ENCODE peak calls at places on chromosomes 11 and 22, in five cellular contexts. One of them, this sample, is unnamed.

GRCh38 chr11:72774499-72774898 is 19.3 kb downstream of the STARD10 start:
- DNase-seq in trophoblast cell: no peak
- DNase-seq in IMR-90: no peak
- DNase-seq in H1: no peak
- DNase-seq in H9: no peak
- DNase-seq in this sample: no peak

GRCh38 chr11:45045692-45046471 is 95.2 kb upstream of the TP53I11 start:
- DNase-seq in H9: no peak
- DNase-seq in IMR-90: peak
- DNase-seq in trophoblast cell: no peak
- DNase-seq in H1: no peak
- DNase-seq in this sample: peak

GRCh38 chr22:21450858-21451331 is 16.3 kb upstream of the TMEM191C start:
- DNase-seq in H1: no peak
- DNase-seq in trophoblast cell: no peak
- DNase-seq in H9: peak
- DNase-seq in IMR-90: no peak
- DNase-seq in this sample: no peak

GRCh38 chr11:77999446-77999845 is 5.0 kb upstream of the INTS4 start:
- DNase-seq in trophoblast cell: no peak
- DNase-seq in H9: no peak
- DNase-seq in IMR-90: no peak
- DNase-seq in H1: no peak
- DNase-seq in this sample: no peak

GRCh38 chr11:72534859-72535547 is 100.7 kb upstream of the CLPB start:
- DNase-seq in trophoblast cell: no peak
- DNase-seq in H1: no peak
- DNase-seq in IMR-90: no peak
- DNase-seq in H9: peak
- DNase-seq in this sample: peak

GRCh38 chr22:27241430-27242110 is 560.0 kb downstream of the MN1 start:
- DNase-seq in IMR-90: no peak
- DNase-seq in H1: no peak
- DNase-seq in H9: no peak
- DNase-seq in trophoblast cell: no peak
- DNase-seq in this sample: no peak

GRCh38 chr11:17063171-17064002 is 14.1 kb downstream of the RPS13 start:
- DNase-seq in IMR-90: peak
- DNase-seq in H1: peak
- DNase-seq in trophoblast cell: peak
- DNase-seq in H9: peak
- DNase-seq in this sample: peak

GRCh38 chr11:104164028-104164520 is at the start of gene PDGFD:
- DNase-seq in IMR-90: peak
- DNase-seq in H1: peak
- DNase-seq in trophoblast cell: peak
- DNase-seq in H9: peak
- DNase-seq in this sample: peak

GRCh38 chr11:102591160-102591718 is 33.9 kb downstream of the MMP20 start:
- DNase-seq in H1: no peak
- DNase-seq in IMR-90: no peak
- DNase-seq in trophoblast cell: no peak
- DNase-seq in H9: no peak
- DNase-seq in this sample: no peak

GRCh38 chr22:29569011-29569678 is 11.8 kb downstream of the NIPSNAP1 start:
- DNase-seq in trophoblast cell: no peak
- DNase-seq in H1: no peak
- DNase-seq in IMR-90: no peak
- DNase-seq in H9: no peak
- DNase-seq in this sample: no peak

GRCh38 chr11:86551286-86551685 is 121.1 kb downstream of the ME3 start:
- DNase-seq in IMR-90: peak
- DNase-seq in trophoblast cell: no peak
- DNase-seq in H1: no peak
- DNase-seq in H9: no peak
- DNase-seq in this sample: peak

GRCh38 chr11:27933992-27934829 is 173.7 kb downstream of the KIF18A start:
- DNase-seq in trophoblast cell: no peak
- DNase-seq in H1: peak
- DNase-seq in H9: peak
- DNase-seq in IMR-90: peak
- DNase-seq in this sample: peak

GRCh38 chr11:35809561-35809960 is 134.3 kb upstream of the LDLRAD3 start:
- DNase-seq in trophoblast cell: no peak
- DNase-seq in H1: no peak
- DNase-seq in IMR-90: no peak
- DNase-seq in H9: no peak
- DNase-seq in this sample: no peak

GRCh38 chr11:115664313-115664712 is 160.1 kb upstream of the CADM1 start:
- DNase-seq in IMR-90: no peak
- DNase-seq in H1: no peak
- DNase-seq in trophoblast cell: no peak
- DNase-seq in H9: no peak
- DNase-seq in this sample: no peak

GRCh38 chr22:17838180-17838865 is 64.1 kb upstream of the BID start:
- DNase-seq in H9: no peak
- DNase-seq in trophoblast cell: no peak
- DNase-seq in IMR-90: no peak
- DNase-seq in H1: no peak
- DNase-seq in this sample: no peak

GRCh38 chr22:39908737-39909136 is 7.9 kb downstream of the GRAP2 start:
- DNase-seq in H1: no peak
- DNase-seq in trophoblast cell: no peak
- DNase-seq in H9: no peak
- DNase-seq in IMR-90: peak
- DNase-seq in this sample: no peak

GRCh38 chr11:114598461-114598860 is 2.9 kb upstream of the NXPE4 start:
- DNase-seq in trophoblast cell: no peak
- DNase-seq in H9: no peak
- DNase-seq in H1: no peak
- DNase-seq in IMR-90: no peak
- DNase-seq in this sample: no peak

GRCh38 chr11:46112961-46113617 is 8.2 kb downstream of the PHF21A start:
- DNase-seq in trophoblast cell: peak
- DNase-seq in H1: no peak
- DNase-seq in IMR-90: peak
- DNase-seq in H9: no peak
- DNase-seq in this sample: peak

GRCh38 chr22:46471901-46472721 is 65.3 kb downstream of the CELSR1 start:
- DNase-seq in H1: no peak
- DNase-seq in H9: no peak
- DNase-seq in IMR-90: no peak
- DNase-seq in trophoblast cell: no peak
- DNase-seq in this sample: no peak

GRCh38 chr11:44831605-44832394 is 105.0 kb downstream of the TSPAN18 start:
- DNase-seq in trophoblast cell: no peak
- DNase-seq in H1: no peak
- DNase-seq in H9: no peak
- DNase-seq in IMR-90: no peak
- DNase-seq in this sample: no peak

GRCh38 chr11:1478011-1478410 is 8.6 kb downstream of the MOB2 start:
- DNase-seq in trophoblast cell: no peak
- DNase-seq in H1: no peak
- DNase-seq in H9: no peak
- DNase-seq in IMR-90: no peak
- DNase-seq in this sample: no peak

GRCh38 chr11:119590651-119591308 is 138.2 kb downstream of the NECTIN1 start:
- DNase-seq in IMR-90: no peak
- DNase-seq in H9: peak
- DNase-seq in trophoblast cell: no peak
- DNase-seq in H1: no peak
- DNase-seq in this sample: peak

GRCh38 chr11:72935705-72936104 is 121.5 kb downstream of the ATG16L2 start:
- DNase-seq in H1: no peak
- DNase-seq in trophoblast cell: no peak
- DNase-seq in H9: no peak
- DNase-seq in IMR-90: no peak
- DNase-seq in this sample: no peak

GRCh38 chr11:45204761-45205160 is 58.3 kb downstream of the PRDM11 start:
- DNase-seq in trophoblast cell: no peak
- DNase-seq in H9: peak
- DNase-seq in H1: no peak
- DNase-seq in IMR-90: no peak
- DNase-seq in this sample: peak

GRCh38 chr11:1669546-1670218 is 27.3 kb upstream of the KRTAP5-6 start:
- DNase-seq in trophoblast cell: no peak
- DNase-seq in H1: no peak
- DNase-seq in IMR-90: no peak
- DNase-seq in H9: no peak
- DNase-seq in this sample: no peak

GRCh38 chr11:95066721-95067041 is at the start of gene SRSF8:
- DNase-seq in H1: no peak
- DNase-seq in trophoblast cell: no peak
- DNase-seq in IMR-90: no peak
- DNase-seq in H9: no peak
- DNase-seq in this sample: no peak

GRCh38 chr11:14567064-14567651 is 47.0 kb upstream of the PSMA1 start:
- DNase-seq in trophoblast cell: no peak
- DNase-seq in H9: no peak
- DNase-seq in IMR-90: no peak
- DNase-seq in H1: no peak
- DNase-seq in this sample: no peak

GRCh38 chr22:19105456-19105855 is 16.8 kb downstream of the DGCR2 start:
- DNase-seq in trophoblast cell: no peak
- DNase-seq in IMR-90: no peak
- DNase-seq in H9: no peak
- DNase-seq in H1: no peak
- DNase-seq in this sample: no peak

GRCh38 chr11:117884994-117885393 is 8.5 kb upstream of the FXYD6 start:
- DNase-seq in trophoblast cell: no peak
- DNase-seq in H1: no peak
- DNase-seq in IMR-90: peak
- DNase-seq in H9: no peak
- DNase-seq in this sample: no peak

GRCh38 chr22:40055143-40055926 is 60.6 kb downstream of the FAM83F start:
- DNase-seq in IMR-90: no peak
- DNase-seq in H1: no peak
- DNase-seq in trophoblast cell: no peak
- DNase-seq in H9: no peak
- DNase-seq in this sample: peak

DNA sequence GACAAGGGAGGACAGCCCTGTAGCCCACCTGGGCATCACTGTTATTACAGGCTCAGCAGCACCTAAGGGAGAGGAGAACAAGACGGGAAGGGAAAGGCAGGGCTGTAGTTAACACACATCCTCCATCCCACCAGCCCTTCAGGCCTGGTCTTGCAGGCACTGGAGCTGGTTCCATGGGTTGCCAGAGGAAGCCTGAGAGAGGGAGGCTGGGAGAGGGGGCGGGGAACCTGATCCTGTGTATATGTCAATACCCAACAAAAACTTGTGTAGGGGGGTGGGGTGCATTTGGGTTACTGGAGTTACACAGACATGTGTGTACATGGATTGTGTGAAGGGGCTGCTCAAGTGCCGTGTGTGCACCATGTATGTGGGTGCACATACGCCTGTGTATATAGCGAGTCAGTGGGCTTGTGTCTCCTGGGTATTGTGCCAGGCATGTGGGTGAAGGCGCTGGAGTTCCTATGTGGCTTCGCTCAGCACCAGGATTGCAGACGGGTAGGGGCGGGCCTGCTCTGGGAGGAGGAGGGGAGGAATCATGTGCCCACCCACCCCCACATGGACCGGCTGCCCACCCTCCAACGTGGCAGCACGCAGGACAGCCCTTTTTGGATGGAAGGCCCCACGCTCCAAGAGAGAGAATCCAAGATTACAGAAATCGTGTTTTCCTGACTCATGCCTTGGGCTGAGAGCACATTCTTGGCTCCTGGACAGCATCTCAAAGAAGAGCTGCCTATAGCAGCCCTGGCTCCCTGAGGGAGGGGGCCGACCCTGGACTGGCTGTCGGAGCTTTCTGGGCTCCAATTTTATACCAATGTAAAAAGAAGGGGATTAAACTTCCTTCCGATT is 4.2 kb upstream of the SERPINH1 start:
- DNase-seq in trophoblast cell: no peak
- DNase-seq in H1: no peak
- DNase-seq in H9: peak
- DNase-seq in IMR-90: peak
- DNase-seq in this sample: no peak
- H3K4ac ChIP-seq in trophoblast cell: no peak
- H3K4ac ChIP-seq in H1: no peak
- H3K4ac ChIP-seq in H9: no peak
- H3K4ac ChIP-seq in IMR-90: peak
- H3K4ac ChIP-seq in this sample: no peak

DNA sequence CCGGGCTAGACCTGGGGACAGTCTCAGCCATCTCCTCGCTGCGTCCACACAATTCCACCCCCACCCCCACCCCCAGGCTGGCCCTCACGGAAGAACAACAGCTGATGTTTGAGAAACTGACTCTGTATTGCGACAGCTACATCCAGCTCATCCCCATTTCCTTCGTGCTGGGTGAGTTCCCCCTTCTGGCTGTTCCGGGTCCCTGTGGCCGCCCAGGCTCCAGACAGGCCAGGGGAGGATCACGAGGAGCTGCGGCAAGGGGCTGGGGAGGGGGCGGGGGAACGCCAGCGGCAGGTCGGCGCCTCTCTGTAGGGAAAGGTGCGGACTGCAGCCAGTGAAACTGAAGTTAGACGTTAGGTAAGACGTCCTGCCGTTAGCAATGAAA is 4.9 kb downstream of the BEST1 start:
- DNase-seq in H9: peak
- DNase-seq in trophoblast cell: peak
- DNase-seq in H1: no peak
- DNase-seq in IMR-90: peak
- DNase-seq in this sample: peak
- H3K4ac ChIP-seq in H9: no peak
- H3K4ac ChIP-seq in trophoblast cell: no peak
- H3K4ac ChIP-seq in H1: no peak
- H3K4ac ChIP-seq in IMR-90: peak
- H3K4ac ChIP-seq in this sample: peak

DNA sequence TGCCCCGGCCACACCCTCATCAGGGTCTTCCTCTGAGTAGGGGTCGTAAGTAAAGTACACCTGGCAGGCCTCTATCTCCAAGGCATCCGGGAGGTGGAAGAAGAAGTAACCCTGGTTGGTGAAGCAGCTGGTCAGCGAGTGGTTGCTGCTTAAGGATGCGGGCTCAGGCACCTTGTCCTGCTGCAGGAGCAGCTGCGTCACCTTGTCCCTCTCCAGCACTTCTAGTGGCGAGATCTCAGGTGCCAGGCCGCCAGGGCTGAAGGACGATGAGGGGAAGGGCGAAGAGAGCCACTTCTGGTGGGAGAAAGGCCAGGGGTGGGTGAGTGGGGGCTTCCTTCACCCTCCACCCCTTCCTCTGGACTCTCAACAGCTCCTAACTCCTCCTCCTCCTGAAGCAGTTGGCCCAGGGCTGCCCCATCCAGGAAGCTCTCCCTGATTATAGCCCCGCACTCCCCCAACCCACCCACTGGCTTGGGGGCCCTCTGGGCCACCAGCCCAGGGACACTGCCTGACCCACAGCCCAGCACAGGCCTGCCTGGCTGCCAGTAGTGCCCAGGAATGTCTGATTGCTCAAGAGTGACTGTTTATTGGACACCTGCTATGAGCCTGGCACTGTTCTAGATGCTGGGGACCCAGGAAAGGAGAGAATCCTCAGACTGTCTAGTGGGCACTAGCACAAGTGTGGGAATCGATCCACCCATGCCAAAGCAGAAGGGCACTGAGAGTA is 19.2 kb upstream of the TMPRSS6 start:
- DNase-seq in H9: no peak
- DNase-seq in trophoblast cell: peak
- DNase-seq in IMR-90: no peak
- DNase-seq in H1: no peak
- DNase-seq in this sample: no peak
- H3K4ac ChIP-seq in H9: no peak
- H3K4ac ChIP-seq in trophoblast cell: no peak
- H3K4ac ChIP-seq in IMR-90: no peak
- H3K4ac ChIP-seq in H1: no peak
- H3K4ac ChIP-seq in this sample: no peak

GRCh38 chr22:41301085-41302015 is at the start of gene ZC3H7B:
- DNase-seq in trophoblast cell: peak
- DNase-seq in H9: peak
- DNase-seq in H1: no peak
- DNase-seq in IMR-90: peak
- DNase-seq in this sample: peak
- H3K4ac ChIP-seq in trophoblast cell: peak
- H3K4ac ChIP-seq in H9: no peak
- H3K4ac ChIP-seq in H1: no peak
- H3K4ac ChIP-seq in IMR-90: peak
- H3K4ac ChIP-seq in this sample: peak

This sample was measured in mesendoderm.